ENCODE peak calls at places on chromosome 2, in five cellular contexts. S is AG10803; D is ACHN; E is mucosa of gallbladder; N is stimulated activated CD4-positive, alpha-beta T cell treated with anti-CD3 and anti-CD28 coated beads, Interleukin-2, amount 100 ng/mL, for 4 hours. F is an unnamed sample.

GRCh38 chr2:218344755-218345417 is 11.8 kb upstream of the CATIP start:
- DNase-seq in S (no peak), D (no peak), E (no peak), N (no peak), F (no peak)

GRCh38 chr2:14524041-14524802 is 108.3 kb upstream of the LRATD1 start:
- DNase-seq in D (no peak), E (no peak), N (no peak), S (peak), F (no peak)

GRCh38 chr2:189821953-189822748 is 37.9 kb downstream of the PMS1 start:
- DNase-seq in E (no peak), N (no peak), D (no peak), S (peak), F (no peak)

GRCh38 chr2:129253461-129253812 is 726.0 kb upstream of the RAB6C start:
- DNase-seq in S (no peak), D (no peak), N (no peak), E (peak), F (no peak)

GRCh38 chr2:200787351-200788128 is 24.2 kb upstream of the BZW1 start:
- DNase-seq in D (peak), S (peak), N (no peak), E (no peak), F (peak)

GRCh38 chr2:30686000-30686399 is 121.2 kb downstream of the CAPN13 start:
- DNase-seq in D (peak), S (no peak), N (no peak), E (peak), F (no peak)

GRCh38 chr2:109712126-109712455 is 82.0 kb upstream of the RGPD5 start:
- DNase-seq in D (no peak), S (no peak), N (no peak), E (no peak), F (no peak)

GRCh38 chr2:57943271-57943670 is 103.3 kb upstream of the VRK2 start:
- DNase-seq in D (no peak), S (peak), N (no peak), E (no peak), F (no peak)

GRCh38 chr2:241814571-241815476 is 5.8 kb downstream of the NEU4 start:
- DNase-seq in D (no peak), E (no peak), N (no peak), S (no peak), F (no peak)

GRCh38 chr2:234448506-234449169 is 48.2 kb downstream of the ARL4C start:
- DNase-seq in S (no peak), D (no peak), E (no peak), N (no peak), F (no peak)